ENCODE peak calls at places on chromosomes 13 and 19, in four cellular contexts. P, U, M and G are unnamed samples.

GRCh38 chr19:14150041-14150769 is 13.8 kb upstream of the ASF1B start:
- DNase-seq in P (no peak), M (no peak), U (no peak), G (no peak)

GRCh38 chr19:36573948-36574726 is 1.0 kb upstream of the ZNF529 start:
- DNase-seq in M (no peak), U (no peak), P (peak), G (peak)

GRCh38 chr13:73254827-73255226 is 196.0 kb downstream of the KLF5 start:
- DNase-seq in M (no peak), U (no peak), P (no peak), G (no peak)

GRCh38 chr19:5036733-5037681 is 68.1 kb downstream of the KDM4B start:
- DNase-seq in U (no peak), M (no peak), P (no peak), G (no peak)

GRCh38 chr13:89199138-89199537 is 1528.0 kb downstream of the SLITRK5 start:
- DNase-seq in M (no peak), U (no peak), P (no peak), G (no peak)

GRCh38 chr19:4393947-4394590 is 6.3 kb downstream of the SH3GL1 start:
- DNase-seq in M (no peak), P (no peak), U (no peak), G (no peak)

GRCh38 chr19:43751466-43752220 is 3.1 kb downstream of the SMG9 start:
- DNase-seq in P (no peak), M (no peak), U (no peak), G (no peak)

GRCh38 chr13:109288151-109288709 is 498.2 kb downstream of the IRS2 start:
- DNase-seq in M (no peak), P (no peak), U (no peak), G (no peak)

GRCh38 chr19:46924874-46925547 is 64.2 kb downstream of the ARHGAP35 start:
- DNase-seq in P (no peak), M (no peak), U (no peak), G (peak)

GRCh38 chr19:4278010-4278409 is 1.1 kb upstream of the SHD start:
- DNase-seq in P (no peak), U (no peak), M (no peak), G (no peak)

GRCh38 chr19:10431254-10431942 is 11.1 kb downstream of the PDE4A start:
- DNase-seq in U (no peak), M (no peak), P (peak), G (no peak)

GRCh38 chr13:23384111-23384510 is 49.4 kb downstream of the SACS start:
- DNase-seq in U (no peak), M (no peak), P (no peak), G (no peak)

GRCh38 chr19:18897108-18898029 is 1.4 kb upstream of the CERS1 start:
- DNase-seq in M (no peak), U (no peak), P (no peak), G (no peak)

GRCh38 chr13:31204592-31204991 is 4.8 kb downstream of the B3GLCT start:
- DNase-seq in U (no peak), M (no peak), P (no peak), G (peak)